ENCODE peak calls at places on chromosomes 11 and 22, in eight cellular contexts. W, N, I, H, J, K, P and X are unnamed samples.

GRCh38 chr22:48096411-48096810 is 1334.0 kb downstream of the TBC1D22A start:
- DNase-seq in N (no peak), K (no peak), W (no peak), P (no peak), J (no peak), I (no peak), H (peak; percentile 6), X (no peak)

GRCh38 chr11:78042858-78043257 is 19.8 kb upstream of the KCTD14 start:
- DNase-seq in J (no peak), W (no peak), P (no peak), N (no peak), I (no peak), H (no peak), K (no peak), X (no peak)

GRCh38 chr11:15342163-15342562 is 227.4 kb downstream of the INSC start:
- DNase-seq in H (no peak), K (no peak), W (no peak), N (no peak), P (no peak), I (no peak), J (no peak), X (no peak)

GRCh38 chr22:30643055-30643875 is 7.7 kb downstream of the SLC35E4 start:
- DNase-seq in P (no peak), H (no peak), J (no peak), N (no peak), I (no peak), K (no peak), W (no peak), X (peak; percentile 38)

GRCh38 chr11:83566948-83567347 is 280.8 kb upstream of the CCDC90B start:
- DNase-seq in W (peak; percentile 46), I (no peak), K (no peak), P (no peak), J (peak; percentile 74), H (no peak), N (no peak), X (no peak)

GRCh38 chr11:34960277-34960676 is 43.9 kb downstream of the PDHX start:
- DNase-seq in K (no peak), N (no peak), W (no peak), P (no peak), I (peak; percentile 24), J (no peak), H (no peak), X (peak; percentile 67)

GRCh38 chr22:43826142-43827093 is 14.3 kb upstream of the EFCAB6 start:
- DNase-seq in H (no peak), W (no peak), I (no peak), P (no peak), J (peak; percentile 86), K (peak; percentile 54), N (peak; percentile 55), X (peak; percentile 62)

GRCh38 chr22:28955817-28956216 is 72.4 kb downstream of the ZNRF3 start:
- DNase-seq in P (no peak), J (peak; percentile 22), I (no peak), K (no peak), H (no peak), W (no peak), N (no peak), X (no peak)

GRCh38 chr22:32325811-32326237 is 31.8 kb upstream of the RFPL3 start:
- DNase-seq in W (no peak), I (no peak), P (no peak), K (no peak), H (no peak), N (no peak), J (no peak), X (no peak)

GRCh38 chr11:76329084-76329648 is 51.8 kb downstream of the THAP12 start:
- DNase-seq in H (no peak), J (peak; percentile 63), W (no peak), N (no peak), I (no peak), P (no peak), K (no peak), X (no peak)

GRCh38 chr11:75635009-75635909 is 33.6 kb downstream of the MAP6 start:
- DNase-seq in J (peak; percentile 72), W (no peak), N (peak; percentile 40), P (peak; percentile 9), H (peak; percentile 44), I (peak; percentile 38), K (no peak), X (peak; percentile 39)

GRCh38 chr11:117544431-117544830 is 216.8 kb downstream of the CEP164 start:
- DNase-seq in N (no peak), I (no peak), H (no peak), W (no peak), P (no peak), J (no peak), K (no peak), X (no peak)

GRCh38 chr11:67310246-67311050 is 7.1 kb downstream of the SSH3 start:
- DNase-seq in W (no peak), K (no peak), N (no peak), J (no peak), I (no peak), H (no peak), P (no peak), X (no peak)

GRCh38 chr11:58926251-58926650 is 13.0 kb upstream of the GLYATL1 start:
- DNase-seq in N (no peak), K (no peak), W (no peak), J (peak; percentile 24), P (no peak), H (no peak), I (no peak), X (no peak)

GRCh38 chr22:24827305-24827704 is 21.3 kb downstream of the SGSM1 start:
- DNase-seq in N (no peak), K (peak; percentile 87), W (no peak), J (no peak), P (no peak), I (no peak), H (no peak), X (no peak)

GRCh38 chr11:111303476-111303875 is 5.1 kb downstream of the POU2AF3 start:
- DNase-seq in J (no peak), W (no peak), N (no peak), I (no peak), H (no peak), P (no peak), K (peak; percentile 57), X (no peak)

GRCh38 chr22:41405588-41405987 is 23.8 kb downstream of the TEF start:
- DNase-seq in N (no peak), I (no peak), K (no peak), P (no peak), W (no peak), H (no peak), J (no peak), X (peak; percentile 31)

DNA sequence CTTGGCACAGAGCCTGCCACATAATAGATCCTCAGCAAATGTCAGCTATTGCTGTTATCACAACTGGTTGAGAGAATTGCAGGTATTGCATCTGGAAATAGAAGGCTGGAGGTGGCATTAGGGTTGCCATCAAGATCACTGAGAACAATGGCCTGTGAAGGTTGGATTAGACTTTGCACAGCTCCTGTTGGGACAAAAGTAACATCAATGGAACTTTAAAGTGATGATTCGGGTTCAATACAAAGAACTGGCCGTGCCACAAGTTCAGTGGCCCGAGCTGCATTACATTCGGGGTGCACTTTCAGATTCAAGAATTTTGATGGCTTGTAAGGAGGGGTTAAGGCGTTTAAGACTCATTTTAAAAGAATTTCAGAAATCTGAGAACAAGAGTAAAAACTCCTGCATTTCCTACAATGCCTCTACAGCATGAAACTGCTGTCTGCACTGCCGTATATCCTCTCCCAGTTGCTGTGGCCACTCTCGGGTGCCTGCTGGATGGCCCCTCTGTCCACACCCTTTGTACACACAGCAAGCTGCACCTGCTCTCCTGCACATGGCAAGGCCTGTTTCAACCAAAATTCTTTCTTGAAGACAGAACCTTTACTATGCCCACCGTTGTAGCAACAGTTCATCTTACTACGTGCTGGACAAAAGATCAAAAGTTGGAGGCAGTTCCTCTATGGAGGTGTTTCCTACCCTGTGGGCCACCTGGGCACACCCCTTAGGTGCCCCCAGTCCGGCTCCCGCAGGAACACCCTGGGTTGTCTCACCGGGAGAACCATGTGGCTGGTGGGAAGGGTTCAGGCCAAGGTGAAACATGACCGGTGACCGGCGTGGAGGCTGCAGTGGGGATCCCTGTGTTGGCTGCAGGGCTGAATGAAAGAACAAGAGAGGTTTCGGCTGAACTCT is 17.5 kb upstream of the SHANK2 start:
- DNase-seq in N (no peak), P (no peak), H (no peak), J (no peak), I (no peak), W (no peak), K (no peak), X (no peak)
- H3K27me3 ChIP-seq in N (no peaks in the 10 kb centered on the region), P (no peaks in the 10 kb centered on the region), H (no peaks in the 10 kb centered on the region), J (no peaks in the 10 kb centered on the region), I (peaks cover 24% of the 10 kb centered on the region), W (peaks cover 3% of the 10 kb centered on the region), K (no peaks in the 10 kb centered on the region), X (peaks cover 2% of the 10 kb centered on the region)

GRCh38 chr11:8545698-8546366 is 48.2 kb downstream of the STK33 start:
- DNase-seq in P (no peak), W (no peak), H (no peak), K (no peak), N (no peak), I (no peak), J (no peak), X (no peak)
- H3K27me3 ChIP-seq in P (no peaks in the 10 kb centered on the region), W (peaks cover 2% of the 10 kb centered on the region), H (no peaks in the 10 kb centered on the region), K (no peaks in the 10 kb centered on the region), N (no peaks in the 10 kb centered on the region), I (no peaks in the 10 kb centered on the region), J (peaks cover 4% of the 10 kb centered on the region), X (no peaks in the 10 kb centered on the region)

GRCh38 chr11:2177081-2177480 is 5.5 kb upstream of the TH start:
- DNase-seq in I (no peak), P (no peak), J (no peak), W (no peak), N (no peak), K (no peak), H (no peak), X (no peak)

GRCh38 chr11:2174361-2174760 is 2.7 kb upstream of the TH start:
- DNase-seq in N (no peak), K (no peak), I (no peak), J (no peak), P (no peak), H (no peak), W (no peak), X (no peak)

GRCh38 chr11:2176389-2176900 is 4.8 kb upstream of the TH start:
- DNase-seq in K (no peak), J (no peak), I (no peak), N (no peak), P (no peak), H (no peak), W (no peak), X (no peak)

GRCh38 chr11:2173761-2174160 is 2.1 kb upstream of the TH start:
- DNase-seq in J (no peak), N (no peak), I (no peak), K (no peak), W (no peak), P (no peak), H (no peak), X (no peak)

DNA sequence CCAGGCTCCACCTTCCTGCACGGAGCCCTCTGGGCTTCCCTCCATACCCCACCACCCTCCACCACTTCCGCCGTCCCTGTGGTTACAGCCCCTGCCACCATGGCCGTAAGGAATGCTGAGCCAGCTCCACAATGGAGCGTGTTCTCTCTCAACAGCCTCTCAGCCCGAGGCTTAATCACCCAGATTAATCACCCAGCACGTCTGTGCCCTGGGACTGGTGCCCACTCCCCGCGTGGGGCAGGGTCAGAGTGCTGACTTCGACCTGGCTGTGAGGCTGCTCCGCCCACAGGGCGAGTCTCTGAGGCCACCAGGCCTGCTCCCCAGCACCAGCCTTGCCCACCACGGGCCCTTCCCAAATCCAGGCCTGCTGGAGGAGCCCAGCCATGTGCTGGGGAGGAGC is 4.0 kb upstream of the TH start:
- DNase-seq in I (no peak), W (no peak), J (peak; percentile 71), N (no peak), K (peak; percentile 70), H (no peak), P (no peak), X (no peak)
- H3K27me3 ChIP-seq in I (peaks cover 8% of the 10 kb centered on the region), W (no peaks in the 10 kb centered on the region), J (no peaks in the 10 kb centered on the region), N (no peaks in the 10 kb centered on the region), K (no peaks in the 10 kb centered on the region), H (no peaks in the 10 kb centered on the region), P (no peaks in the 10 kb centered on the region), X (no peaks in the 10 kb centered on the region)

GRCh38 chr11:371051-371450 is 1.8 kb downstream of the B4GALNT4 start:
- DNase-seq in P (no peak), N (no peak), J (no peak), K (no peak), H (no peak), I (no peak), W (no peak), X (no peak)
- H3K27me3 ChIP-seq in P (no peaks in the 10 kb centered on the region), N (no peaks in the 10 kb centered on the region), J (peaks cover 12% of the 10 kb centered on the region), K (no peaks in the 10 kb centered on the region), H (peaks cover 4% of the 10 kb centered on the region), I (peaks cover 35% of the 10 kb centered on the region), W (peaks cover 21% of the 10 kb centered on the region), X (no peaks in the 10 kb centered on the region)